ENCODE peak calls at places on chromosomes 2 and 18, in eight cellular contexts. L is psoas muscle, U is A549, Z is ovary, O is stomach, V is neural progenitor cell, N is RWPE1, Y is AG04450. E is an unnamed sample.

GRCh38 chr2:9752441-9753275 is 90.6 kb upstream of the TAF1B start:
- DNase-seq in L (no peak), Y (peak; percentile 32), U (peak; percentile 89), Z (peak; percentile 26), O (no peak), N (peak; percentile 97), V (no peak), E (peak; percentile 88)

GRCh38 chr2:216775043-216775453 is 79.7 kb upstream of the IGFBP5 start:
- DNase-seq in Z (no peak), N (peak; percentile 80), L (peak; percentile 93), O (no peak), V (no peak), U (peak; percentile 46), Y (peak; percentile 91), E (peak; percentile 64)

GRCh38 chr18:7822435-7823425 is 255.6 kb downstream of the PTPRM start:
- DNase-seq in Y (no peak), V (peak; percentile 18), O (no peak), U (no peak), L (no peak), N (no peak), Z (no peak), E (no peak)

GRCh38 chr2:40227200-40227599 is 224.7 kb downstream of the SLC8A1 start:
- DNase-seq in Z (no peak), N (no peak), O (no peak), U (no peak), Y (no peak), L (no peak), V (no peak), E (no peak)

GRCh38 chr2:38907743-38908562 is 18.3 kb downstream of the ARHGEF33 start:
- DNase-seq in Z (no peak), N (no peak), V (no peak), L (no peak), Y (no peak), O (no peak), U (no peak), E (no peak)

GRCh38 chr2:216829533-216829932 is 30.3 kb downstream of the TNP1 start:
- DNase-seq in Z (peak; percentile 84), N (no peak), V (no peak), L (peak; percentile 90), U (no peak), O (peak; percentile 92), Y (no peak), E (no peak)

GRCh38 chr2:56749152-56749752 is 565.5 kb downstream of the CCDC85A start:
- DNase-seq in L (no peak), V (peak; percentile 34), O (no peak), Z (no peak), U (peak; percentile 48), N (peak; percentile 12), Y (no peak), E (peak; percentile 3)

GRCh38 chr2:240624950-240625621 is at the start of gene GPR35:
- DNase-seq in Y (no peak), O (peak; percentile 47), U (peak; percentile 26), Z (peak; percentile 37), N (no peak), L (peak; percentile 62), V (no peak), E (no peak)

GRCh38 chr2:156708051-156708450 is 271.9 kb downstream of the GPD2 start:
- DNase-seq in N (no peak), U (no peak), O (no peak), V (no peak), Y (no peak), L (no peak), Z (no peak), E (peak; percentile 10)

GRCh38 chr2:84474176-84474575 is 15.1 kb upstream of the SUCLG1 start:
- DNase-seq in N (peak; percentile 17), Y (no peak), L (no peak), O (peak; percentile 65), V (no peak), Z (no peak), U (no peak), E (no peak)

GRCh38 chr2:73418343-73418742 is 32.7 kb downstream of the ALMS1 start:
- DNase-seq in Y (peak; percentile 65), L (peak; percentile 83), U (no peak), V (no peak), N (no peak), O (peak; percentile 29), Z (peak; percentile 87), E (no peak)

GRCh38 chr2:71926860-71927756 is 220.6 kb downstream of the CYP26B1 start:
- DNase-seq in O (no peak), N (no peak), Z (no peak), U (no peak), L (no peak), Y (no peak), V (no peak), E (no peak)

GRCh38 chr2:239926587-239927234 is 98.4 kb downstream of the NDUFA10 start:
- DNase-seq in U (peak; percentile 41), O (no peak), L (no peak), N (no peak), Z (no peak), V (no peak), Y (no peak), E (no peak)

GRCh38 chr2:71555798-71556454 is 102.6 kb downstream of the DYSF start:
- DNase-seq in Z (no peak), N (no peak), U (no peak), Y (no peak), V (no peak), O (no peak), L (peak; percentile 59), E (no peak)

GRCh38 chr18:3037423-3037915 is 24.5 kb upstream of the LPIN2 start:
- DNase-seq in N (peak; percentile 77), L (no peak), U (peak; percentile 84), V (no peak), Z (no peak), O (peak; percentile 60), Y (peak; percentile 55), E (peak; percentile 72)

GRCh38 chr18:23934252-23934651 is 80.3 kb upstream of the TTC39C start:
- DNase-seq in Z (no peak), L (no peak), V (no peak), U (no peak), N (no peak), Y (no peak), O (no peak), E (no peak)

DNA sequence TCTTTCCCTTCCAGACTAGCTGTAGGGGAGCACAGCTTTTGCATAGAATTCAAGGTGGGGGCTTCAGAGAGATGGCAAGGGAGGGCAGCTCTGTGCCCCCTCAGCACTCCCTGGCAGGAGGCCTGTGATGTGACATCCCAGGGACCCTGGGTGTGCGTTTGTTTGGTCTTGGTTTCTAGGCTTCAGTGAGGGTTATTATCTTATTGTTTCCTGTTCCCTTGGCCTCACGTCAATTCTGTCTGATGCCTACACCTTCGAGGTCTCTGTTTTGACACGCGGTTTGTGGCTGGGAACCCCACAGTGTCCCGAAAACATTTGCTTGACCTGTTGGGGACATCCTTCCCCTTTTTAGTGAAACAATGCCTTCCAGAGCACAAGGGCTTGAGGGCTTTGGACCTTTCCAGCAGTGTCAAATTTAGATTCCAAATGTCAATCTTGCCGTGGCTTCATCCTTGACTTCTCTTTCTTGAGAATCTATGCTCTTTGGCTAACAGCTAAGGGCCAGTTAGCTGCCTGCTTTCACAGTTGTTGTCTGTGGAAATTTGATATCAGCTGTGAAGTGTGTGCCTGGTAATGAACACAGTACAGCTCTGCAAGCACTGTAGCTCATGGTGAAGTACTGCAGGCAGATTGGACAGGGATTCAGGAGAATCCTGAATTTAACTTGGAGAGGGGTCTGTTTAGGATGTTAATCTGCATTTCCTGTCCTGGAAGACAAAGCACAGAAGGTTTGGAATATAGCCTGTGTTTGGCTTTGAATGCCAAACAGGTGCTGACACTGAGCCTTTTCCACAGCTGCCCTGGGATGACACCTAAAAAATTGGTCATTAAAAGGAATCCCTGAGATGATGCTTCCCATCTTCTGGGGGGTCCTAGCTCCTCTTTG is 108.2 kb upstream of the CXCR4 start:
- DNase-seq in Y (no peak), N (no peak), O (no peak), U (no peak), V (no peak), L (no peak), Z (no peak), E (no peak)
- H3K27ac ChIP-seq in Y (no peak overlapping the region), N (no peak overlapping the region), O (no peak overlapping the region), U (no peak overlapping the region), V (no peak overlapping the region), L (no peak overlapping the region), Z (no peak overlapping the region), E (no peak overlapping the region)

DNA sequence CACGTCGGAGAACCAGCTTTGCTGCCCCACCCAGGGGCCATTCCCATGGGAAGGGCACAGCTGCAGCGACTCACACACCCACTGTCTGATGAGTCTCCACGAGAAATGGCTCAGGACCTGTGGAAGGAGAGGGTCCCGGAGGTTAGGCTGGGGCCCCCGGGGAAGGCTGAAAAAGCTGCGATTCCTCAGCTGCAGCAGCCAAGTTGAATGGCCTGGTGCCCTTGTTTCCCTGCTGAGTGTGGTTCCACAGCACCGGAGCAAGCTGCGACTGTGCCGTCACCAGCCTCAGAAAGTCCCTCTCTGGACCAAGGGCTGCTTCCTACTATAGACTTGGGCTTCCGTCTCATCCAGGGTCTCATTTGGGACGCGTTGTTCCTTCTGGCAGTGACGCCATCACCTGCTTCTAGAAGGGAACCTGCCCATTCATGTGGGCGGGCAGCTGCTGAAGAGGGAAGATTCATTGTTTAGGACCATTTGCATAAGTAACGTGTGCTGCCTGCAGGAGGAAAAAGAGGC is 180.2 kb downstream of the INHBB start:
- DNase-seq in N (no peak), O (no peak), L (peak; percentile 55), V (peak; percentile 37), Z (no peak), Y (no peak), U (no peak), E (no peak)
- H3K27ac ChIP-seq in N (no peak overlapping the region), O (peak overlapping the region; percentile 29), L (peak overlapping the region; percentile 65), V (no peak overlapping the region), Z (no peak overlapping the region), Y (no peak overlapping the region), U (no peak overlapping the region), E (no peak overlapping the region)

GRCh38 chr2:43080626-43081025 is 145.8 kb downstream of the ZFP36L2 start:
- DNase-seq in U (no peak), N (no peak), V (no peak), Z (no peak), L (no peak), Y (no peak), O (no peak), E (no peak)

GRCh38 chr2:43083278-43083677 is 143.1 kb downstream of the ZFP36L2 start:
- DNase-seq in U (no peak), Z (peak; percentile 74), L (no peak), O (no peak), Y (no peak), V (no peak), N (no peak), E (no peak)

GRCh38 chr2:43081131-43081745 is 145.2 kb downstream of the ZFP36L2 start:
- DNase-seq in L (no peak), V (no peak), O (no peak), Y (no peak), U (no peak), Z (no peak), N (no peak), E (no peak)

GRCh38 chr2:43082878-43083261 is 143.5 kb downstream of the ZFP36L2 start:
- DNase-seq in Y (no peak), Z (no peak), L (no peak), O (no peak), U (no peak), V (no peak), N (no peak), E (no peak)

GRCh38 chr2:43082111-43082877 is 144.1 kb downstream of the ZFP36L2 start:
- DNase-seq in Y (no peak), U (peak; percentile 76), L (peak; percentile 84), O (no peak), Z (no peak), V (no peak), N (peak; percentile 73), E (peak; percentile 37)
- H3K27ac ChIP-seq in Y (peak overlapping the region; percentile 99), U (peak overlapping the region; percentile 82), L (peak overlapping the region; percentile 80), O (peak overlapping the region; percentile 91), Z (peak overlapping the region; percentile 91), V (no peak overlapping the region), N (peak overlapping the region; percentile 100), E (peak overlapping the region; percentile 99)

GRCh38 chr2:23568257-23569190 is 183.5 kb downstream of the KLHL29 start:
- DNase-seq in O (no peak), U (no peak), V (no peak), L (no peak), Y (no peak), Z (no peak), N (no peak), E (no peak)
- H3K27ac ChIP-seq in O (peak overlapping the region; percentile 59), U (no peak overlapping the region), V (no peak overlapping the region), L (no peak overlapping the region), Y (no peak overlapping the region), Z (no peak overlapping the region), N (no peak overlapping the region), E (no peak overlapping the region)

E was measured in epithelial cell of prostate.